ENCODE peak calls at places on chromosomes 3 and 15, in six cellular contexts. O, T, J, P, Q and U are unnamed samples.

GRCh38 chr3:38532529-38532928 is 36.4 kb downstream of the EXOG start:
- DNase-seq in O (no peak), T (no peak), J (no peak), P (no peak), Q (no peak), U (no peak)

GRCh38 chr15:33298631-33299030 is 12.1 kb upstream of the RYR3 start:
- DNase-seq in O (no peak), T (no peak), J (no peak), P (no peak), Q (no peak), U (no peak)

GRCh38 chr3:53618946-53619345 is 124.5 kb downstream of the CACNA1D start:
- DNase-seq in O (no peak), T (no peak), J (no peak), P (no peak), Q (peak; percentile 69), U (no peak)

GRCh38 chr3:182671942-182672341 is 121.4 kb upstream of the ATP11B start:
- DNase-seq in O (no peak), T (no peak), J (no peak), P (no peak), Q (no peak), U (no peak)

GRCh38 chr3:49534581-49535495 is 19.4 kb upstream of the BSN start:
- DNase-seq in O (no peak), T (no peak), J (peak; percentile 94), P (no peak), Q (no peak), U (peak; percentile 62)

GRCh38 chr3:126524429-126524988 is 554 bp downstream of the CHST13 start:
- DNase-seq in O (no peak), T (no peak), J (no peak), P (no peak), Q (peak; percentile 32), U (no peak)

GRCh38 chr3:152284906-152285305 is 16.2 kb downstream of the MBNL1 start:
- DNase-seq in O (no peak), T (no peak), J (no peak), P (no peak), Q (no peak), U (no peak)

GRCh38 chr3:132071043-132071442 is 36.2 kb upstream of the CPNE4 start:
- DNase-seq in O (no peak), T (no peak), J (peak; percentile 75), P (no peak), Q (no peak), U (no peak)

GRCh38 chr3:129888739-129889138 is 4.8 kb downstream of the TMCC1 start:
- DNase-seq in O (no peak), T (no peak), J (no peak), P (peak; percentile 89), Q (no peak), U (no peak)

GRCh38 chr3:59572106-59572505 is 522.3 kb upstream of the CFAP20DC start:
- DNase-seq in O (no peak), T (no peak), J (no peak), P (no peak), Q (no peak), U (no peak)

GRCh38 chr3:165523801-165524200 is 313.4 kb downstream of the BCHE start:
- DNase-seq in O (no peak), T (no peak), J (no peak), P (peak; percentile 40), Q (no peak), U (no peak)

GRCh38 chr3:141050576-141050912 is 603 bp upstream of the SPSB4 start:
- DNase-seq in O (no peak), T (no peak), J (no peak), P (no peak), Q (no peak), U (no peak)

GRCh38 chr3:65751123-65751700 is 287.5 kb downstream of the MAGI1 start:
- DNase-seq in O (peak; percentile 22), T (peak; percentile 14), J (peak; percentile 54), P (peak; percentile 48), Q (peak; percentile 33), U (peak; percentile 68)

GRCh38 chr3:82475306-82475705 is 713.9 kb upstream of the GBE1 start:
- DNase-seq in O (no peak), T (no peak), J (no peak), P (no peak), Q (no peak), U (no peak)

GRCh38 chr3:12773724-12774105 is 14.7 kb upstream of the TMEM40 start:
- DNase-seq in O (no peak), T (no peak), J (no peak), P (no peak), Q (no peak), U (no peak)

GRCh38 chr3:121974601-121975111 is 47.4 kb downstream of the ILDR1 start:
- DNase-seq in O (no peak), T (no peak), J (no peak), P (no peak), Q (no peak), U (no peak)

GRCh38 chr3:121979734-121980449 is 42.2 kb downstream of the ILDR1 start:
- DNase-seq in O (no peak), T (no peak), J (no peak), P (no peak), Q (no peak), U (no peak)

GRCh38 chr3:121976727-121977126 is 45.3 kb downstream of the ILDR1 start:
- DNase-seq in O (no peak), T (no peak), J (no peak), P (no peak), Q (no peak), U (no peak)

GRCh38 chr3:121979246-121979645 is 42.8 kb downstream of the ILDR1 start:
- DNase-seq in O (no peak), T (no peak), J (no peak), P (no peak), Q (no peak), U (no peak)

DNA sequence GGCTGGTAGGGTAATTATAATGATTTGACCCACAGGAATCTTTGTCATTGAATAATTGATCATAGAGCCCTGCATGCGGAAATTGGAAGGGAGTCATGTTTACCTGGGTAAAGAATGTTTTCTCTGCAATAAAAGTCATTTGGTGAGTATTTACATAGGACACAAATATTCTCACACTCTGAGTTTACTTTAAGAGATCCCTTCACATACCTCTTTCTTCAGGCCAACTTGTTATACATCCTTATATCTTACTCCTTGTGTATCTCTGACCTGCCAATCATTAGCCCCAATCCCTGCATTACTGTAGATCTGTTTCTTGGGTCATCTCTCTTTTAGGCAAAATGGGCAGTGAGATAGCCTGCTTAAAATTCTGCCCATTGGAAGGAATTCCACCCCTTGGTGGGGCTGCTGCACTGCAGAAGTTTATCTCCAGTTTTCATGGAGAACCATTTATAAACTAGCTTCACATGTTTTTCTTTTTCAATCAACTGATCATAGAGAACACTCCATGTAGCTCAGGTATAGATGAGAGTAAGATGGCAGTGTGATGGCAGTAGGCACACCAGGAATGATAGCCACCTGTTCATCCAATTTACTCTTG is 46.2 kb downstream of the ILDR1 start:
- DNase-seq in O (no peak), T (no peak), J (no peak), P (no peak), Q (no peak), U (no peak)
- TF ChIP-seq CTCF in O (no peak), T (no peak), J (no peak), P (no peak), Q (no peak), U (no peak)

GRCh38 chr3:133469140-133469731 is 69.4 kb downstream of the BFSP2 start:
- DNase-seq in O (no peak), T (no peak), J (peak; percentile 69), P (peak; percentile 14), Q (no peak), U (no peak)

GRCh38 chr3:133474251-133474801 is 74.5 kb downstream of the BFSP2 start:
- DNase-seq in O (no peak), T (peak; percentile 61), J (peak; percentile 89), P (peak; percentile 76), Q (no peak), U (no peak)

GRCh38 chr3:133475245-133476010 is 75.6 kb downstream of the BFSP2 start:
- DNase-seq in O (peak; percentile 78), T (no peak), J (peak; percentile 74), P (no peak), Q (no peak), U (no peak)

GRCh38 chr3:133472242-133472641 is 72.4 kb downstream of the BFSP2 start:
- DNase-seq in O (no peak), T (no peak), J (peak; percentile 63), P (peak; percentile 29), Q (peak; percentile 54), U (peak; percentile 42)

DNA sequence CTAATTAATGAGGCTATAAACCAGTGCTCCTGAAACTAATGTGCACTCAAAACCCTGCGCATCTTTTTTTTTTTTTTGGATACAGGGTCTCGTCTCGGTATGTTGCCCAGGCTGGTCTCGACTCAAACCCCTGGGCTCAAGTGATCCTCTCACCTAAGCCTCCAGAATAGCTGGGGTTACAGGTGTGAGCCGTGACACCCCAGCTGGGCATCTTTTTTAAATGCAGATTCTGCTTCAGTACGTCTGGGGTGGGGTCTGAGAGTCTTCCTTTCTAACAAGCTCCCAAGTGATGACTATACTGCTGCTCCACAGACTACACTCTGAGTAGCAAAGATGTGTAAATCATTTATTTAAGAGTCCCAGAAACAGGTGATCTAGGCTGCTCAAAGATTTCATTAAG is 73.0 kb downstream of the BFSP2 start:
- DNase-seq in O (no peak), T (no peak), J (no peak), P (no peak), Q (no peak), U (no peak)
- TF ChIP-seq CTCF in O (no peak), T (no peak), J (no peak), P (no peak), Q (no peak), U (no peak)

GRCh38 chr3:158789592-158789991 is 12.3 kb upstream of the MFSD1 start:
- DNase-seq in O (no peak), T (no peak), J (no peak), P (peak; percentile 87), Q (peak; percentile 29), U (no peak)
- TF ChIP-seq CTCF in O (peak; percentile 28), T (no peak), J (peak; percentile 13), P (peak; percentile 38), Q (no peak), U (no peak)

GRCh38 chr3:108184824-108185223 is 37.4 kb downstream of the IFT57 start:
- DNase-seq in O (no peak), T (no peak), J (no peak), P (no peak), Q (no peak), U (no peak)
- TF ChIP-seq CTCF in O (no peak), T (no peak), J (no peak), P (no peak), Q (no peak), U (no peak)

GRCh38 chr3:112635674-112636073 is 5.3 kb downstream of the CCDC80 start:
- DNase-seq in O (no peak), T (no peak), J (peak; percentile 56), P (peak; percentile 98), Q (peak; percentile 31), U (no peak)
- TF ChIP-seq CTCF in O (no peak), T (no peak), J (no peak), P (peak; percentile 20), Q (no peak), U (no peak)

GRCh38 chr3:128369881-128370642 is 96.6 kb downstream of the DNAJB8 start:
- DNase-seq in O (no peak), T (no peak), J (no peak), P (no peak), Q (no peak), U (no peak)
- TF ChIP-seq CTCF in O (no peak), T (no peak), J (no peak), P (no peak), Q (no peak), U (no peak)